ENCODE peak calls at places on chromosomes 1 and 21, in seven cellular contexts. K, P, D, O, N, M and H are unnamed samples.

GRCh38 chr1:24294228-24294672 is 24.9 kb upstream of the GRHL3 start:
- DNase-seq in K (peak; percentile 43), P (peak; percentile 65), D (no peak), O (peak; percentile 56), N (no peak), M (no peak), H (peak; percentile 85)

GRCh38 chr1:234393190-234393589 is 19.9 kb downstream of the COA6 start:
- DNase-seq in K (no peak), P (no peak), D (no peak), O (no peak), N (no peak), M (no peak), H (no peak)

GRCh38 chr1:173249349-173249748 is 42.2 kb upstream of the TNFSF4 start:
- DNase-seq in K (no peak), P (no peak), D (peak; percentile 37), O (no peak), N (no peak), M (no peak), H (no peak)

GRCh38 chr1:42741706-42742105 is 1.7 kb upstream of the CLDN19 start:
- DNase-seq in K (no peak), P (no peak), D (no peak), O (no peak), N (no peak), M (no peak), H (no peak)

GRCh38 chr1:46004491-46004890 is 127.9 kb downstream of the PIK3R3 start:
- DNase-seq in K (no peak), P (no peak), D (no peak), O (no peak), N (no peak), M (no peak), H (no peak)

GRCh38 chr1:85334962-85335361 is 58.5 kb upstream of the BCL10 start:
- DNase-seq in K (no peak), P (no peak), D (no peak), O (no peak), N (no peak), M (no peak), H (no peak)

GRCh38 chr21:16590186-16590585 is 860.4 kb downstream of the USP25 start:
- DNase-seq in K (no peak), P (no peak), D (no peak), O (no peak), N (no peak), M (no peak), H (no peak)

GRCh38 chr1:56758135-56758534 is 61.1 kb downstream of the FYB2 start:
- DNase-seq in K (peak; percentile 19), P (no peak), D (peak; percentile 33), O (no peak), N (peak; percentile 12), M (peak; percentile 67), H (no peak)

GRCh38 chr1:202162418-202163280 is 2.2 kb upstream of the PTPN7 start:
- DNase-seq in K (no peak), P (no peak), D (no peak), O (no peak), N (no peak), M (no peak), H (no peak)

GRCh38 chr21:15616864-15617574 is 112.8 kb upstream of the USP25 start:
- DNase-seq in K (no peak), P (no peak), D (no peak), O (no peak), N (no peak), M (no peak), H (no peak)

GRCh38 chr1:193356249-193356648 is 169.8 kb upstream of the B3GALT2 start:
- DNase-seq in K (no peak), P (no peak), D (peak; percentile 75), O (no peak), N (no peak), M (no peak), H (no peak)

GRCh38 chr1:170669586-170670332 is 5.8 kb downstream of the PRRX1 start:
- DNase-seq in K (no peak), P (no peak), D (no peak), O (no peak), N (no peak), M (no peak), H (no peak)

GRCh38 chr1:170669036-170669435 is 5.1 kb downstream of the PRRX1 start:
- DNase-seq in K (no peak), P (no peak), D (no peak), O (no peak), N (no peak), M (no peak), H (no peak)

GRCh38 chr1:170670751-170671628 is 7.1 kb downstream of the PRRX1 start:
- DNase-seq in K (no peak), P (peak; percentile 43), D (peak; percentile 58), O (no peak), N (peak; percentile 21), M (no peak), H (no peak)

GRCh38 chr1:170674239-170674638 is 10.3 kb downstream of the PRRX1 start:
- DNase-seq in K (no peak), P (no peak), D (no peak), O (no peak), N (no peak), M (no peak), H (no peak)

DNA sequence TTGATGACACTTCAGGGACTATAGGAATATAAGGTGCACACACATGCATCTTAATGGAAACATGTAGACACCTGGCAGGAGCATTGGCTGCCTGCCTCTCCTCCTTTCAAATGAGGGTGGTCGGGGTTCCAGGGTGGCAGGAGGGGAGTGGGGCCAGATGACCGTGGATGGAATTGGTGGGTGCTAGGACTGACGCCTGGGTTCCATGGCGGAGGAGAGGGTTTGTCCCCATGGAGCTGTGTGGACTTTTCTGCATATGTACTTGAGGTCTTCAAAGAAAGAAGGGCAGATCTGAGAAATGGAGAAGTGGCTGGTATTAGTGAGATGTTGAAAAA is 7.7 kb downstream of the PRRX1 start:
- DNase-seq in K (no peak), P (no peak), D (no peak), O (no peak), N (no peak), M (no peak), H (no peak)
- H3K4me3 ChIP-seq in K (no peak overlapping the region), P (no peak overlapping the region), D (no peak overlapping the region), O (no peak overlapping the region), N (no peak overlapping the region), M (no peak overlapping the region), H (no peak overlapping the region)

GRCh38 chr1:40668769-40669525 is 3.5 kb upstream of the RIMS3 start:
- DNase-seq in K (peak; percentile 48), P (peak; percentile 78), D (peak; percentile 78), O (peak; percentile 60), N (peak; percentile 87), M (peak; percentile 82), H (peak; percentile 54)
- TF ChIP-seq CTCF in K (peak; percentile 85), P (peak; percentile 91), D (peak; percentile 97), O (peak; percentile 57), N (peak; percentile 95), M (peak; percentile 97), H (no peak)

GRCh38 chr1:211324992-211325775 is 1.4 kb upstream of the TRAF5 start:
- DNase-seq in K (no peak), P (no peak), D (no peak), O (no peak), N (no peak), M (no peak), H (no peak)

GRCh38 chr1:211328084-211328694 is 1.6 kb downstream of the TRAF5 start:
- DNase-seq in K (no peak), P (no peak), D (no peak), O (no peak), N (no peak), M (no peak), H (no peak)

GRCh38 chr1:211327341-211327921 is 798 bp downstream of the TRAF5 start:
- DNase-seq in K (no peak), P (peak; percentile 49), D (peak; percentile 25), O (peak; percentile 13), N (peak; percentile 78), M (no peak), H (no peak)

GRCh38 chr1:211326140-211326527 is 499 bp upstream of the TRAF5 start:
- DNase-seq in K (no peak), P (peak; percentile 45), D (no peak), O (no peak), N (no peak), M (no peak), H (no peak)

DNA sequence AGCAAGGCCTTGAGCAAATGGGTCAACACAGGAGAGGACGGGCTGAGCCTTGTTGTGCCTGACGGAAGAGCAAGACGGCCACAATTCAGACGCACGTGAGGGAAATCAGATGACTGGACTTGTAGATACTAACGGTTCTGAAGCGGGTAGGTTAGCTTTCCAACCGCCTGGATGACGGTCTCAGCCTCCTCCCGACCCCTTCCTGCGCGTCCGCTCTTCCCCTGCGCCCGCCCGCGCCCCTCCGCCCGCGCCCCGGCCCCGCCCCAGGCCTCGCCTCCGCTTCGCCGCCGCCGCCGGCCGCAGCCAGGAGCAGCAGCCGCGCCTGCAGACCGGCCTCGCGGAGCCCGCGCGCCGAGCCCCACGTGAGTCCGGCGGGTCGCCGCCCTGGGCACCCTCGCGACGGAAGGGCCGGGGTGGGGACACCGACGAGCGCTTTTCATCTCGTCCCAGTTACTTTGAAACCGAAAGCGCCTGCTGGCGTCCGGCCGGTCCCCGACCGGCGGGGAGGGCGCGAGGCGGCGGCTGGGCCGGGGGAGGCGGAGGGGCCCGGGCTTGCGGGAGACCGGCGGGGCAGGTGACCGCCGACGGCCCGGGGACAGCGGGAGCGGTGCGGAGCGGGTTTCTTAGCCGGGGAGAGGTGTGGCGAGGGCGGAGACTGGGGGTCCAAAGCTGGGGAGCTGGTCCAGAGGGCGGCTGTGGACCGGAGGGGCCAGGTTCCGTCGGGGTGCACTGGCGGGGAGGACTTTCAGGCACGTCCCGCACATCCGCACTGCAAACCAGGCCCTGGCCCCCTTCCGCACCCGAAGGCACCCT is at the start of gene TRAF5:
- DNase-seq in K (no peak), P (peak; percentile 40), D (peak; percentile 51), O (peak; percentile 37), N (peak; percentile 49), M (peak; percentile 66), H (peak; percentile 55)
- TF ChIP-seq POLR2A in K (no peak), P (no peak), D (no peak), O (no peak), N (peak; percentile 42), M (no peak), H (no peak)

GRCh38 chr1:22141948-22142314 is 966 bp downstream of the WNT4 start:
- DNase-seq in K (no peak), P (no peak), D (no peak), O (no peak), N (no peak), M (no peak), H (no peak)

GRCh38 chr1:22141493-22141892 is 1.4 kb downstream of the WNT4 start:
- DNase-seq in K (no peak), P (no peak), D (no peak), O (no peak), N (no peak), M (no peak), H (no peak)

GRCh38 chr1:22140681-22141080 is 2.2 kb downstream of the WNT4 start:
- DNase-seq in K (no peak), P (no peak), D (no peak), O (no peak), N (no peak), M (no peak), H (no peak)

GRCh38 chr1:22139066-22139594 is 3.8 kb downstream of the WNT4 start:
- DNase-seq in K (no peak), P (no peak), D (no peak), O (no peak), N (no peak), M (no peak), H (no peak)

DNA sequence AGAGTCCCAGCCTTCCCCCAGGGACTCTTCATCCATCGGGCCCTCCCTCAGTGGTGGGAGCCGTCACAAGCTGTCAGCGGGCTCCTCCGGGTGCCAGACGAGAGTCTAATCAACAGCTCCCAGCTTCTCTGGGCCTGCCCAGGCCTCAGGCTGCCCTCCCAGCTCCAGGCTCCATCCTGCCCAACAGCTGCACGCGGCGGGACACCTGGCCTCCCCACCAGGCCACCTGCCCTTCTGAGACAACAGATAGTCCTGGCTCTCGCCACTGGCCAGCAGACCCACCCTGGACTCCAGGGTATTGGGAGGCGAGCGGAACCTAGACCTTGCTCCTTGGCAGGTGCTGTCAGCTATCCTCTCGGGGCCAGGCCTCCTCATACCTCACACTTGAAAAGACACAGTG is 3.1 kb downstream of the WNT4 start:
- DNase-seq in K (no peak), P (no peak), D (no peak), O (no peak), N (no peak), M (no peak), H (no peak)
- H3K4me3 ChIP-seq in K (no peak overlapping the region), P (no peak overlapping the region), D (no peak overlapping the region), O (no peak overlapping the region), N (no peak overlapping the region), M (no peak overlapping the region), H (no peak overlapping the region)